ENCODE peak calls at places on chromosomes 2 and 18, in ten cellular contexts. P is tibial artery; W is WTC11; S is endothelial cell of umbilical vein; K is iPS-NIHi11; N is stimulated activated CD8-positive, alpha-beta memory T cell treated with anti-CD3 and anti-CD28 coated beads, Interleukin-15, amount 100 ng/mL, for 4 hours; T is mucosa of gallbladder; G is RWPE1; R is stimulated activated CD4-positive, alpha-beta T cell treated with anti-CD3 and anti-CD28 coated beads, Interleukin-1b, Interleukin-23, amount 100 ng/mL, for 24 hours; Z is neural progenitor cell. M is an unnamed sample.

GRCh38 chr18:21557607-21558253 is 42.8 kb downstream of the ESCO1 start:
- DNase-seq in P (no peak), W (no peak), S (peak; percentile 3), K (no peak), N (no peak), T (no peak), G (no peak), R (no peak), Z (no peak), M (peak; percentile 70)

GRCh38 chr2:152038451-152038958 is 60.3 kb downstream of the CACNB4 start:
- DNase-seq in P (no peak), W (no peak), S (no peak), K (no peak), N (no peak), T (no peak), G (no peak), R (no peak), Z (no peak), M (no peak)

GRCh38 chr2:235501663-235502009 is 7.8 kb downstream of the AGAP1 start:
- DNase-seq in P (no peak), W (no peak), S (peak; percentile 18), K (no peak), N (no peak), T (no peak), G (no peak), R (no peak), Z (peak; percentile 69), M (no peak)

GRCh38 chr18:27120246-27120645 is 64.9 kb downstream of the CHST9 start:
- DNase-seq in P (no peak), W (no peak), S (no peak), K (no peak), N (no peak), T (no peak), G (no peak), R (no peak), Z (no peak), M (no peak)

GRCh38 chr2:36780231-36780808 is 83.8 kb downstream of the VIT start:
- DNase-seq in P (no peak), W (no peak), S (peak; percentile 67), K (peak; percentile 77), N (no peak), T (no peak), G (peak; percentile 64), R (no peak), Z (peak; percentile 61), M (no peak)

GRCh38 chr2:11822746-11823411 is 76.4 kb downstream of the LPIN1 start:
- DNase-seq in P (no peak), W (no peak), S (no peak), K (peak; percentile 63), N (no peak), T (peak; percentile 46), G (peak; percentile 80), R (no peak), Z (no peak), M (peak; percentile 45)

GRCh38 chr18:59459352-59460059 is 100.4 kb upstream of the LMAN1 start:
- DNase-seq in P (no peak), W (no peak), S (peak; percentile 28), K (peak; percentile 46), N (no peak), T (no peak), G (peak; percentile 20), R (no peak), Z (peak; percentile 22), M (no peak)

GRCh38 chr2:85504434-85505261 is 34.3 kb upstream of the MAT2A start:
- DNase-seq in P (peak; percentile 81), W (no peak), S (peak; percentile 96), K (no peak), N (no peak), T (peak; percentile 71), G (peak; percentile 93), R (no peak), Z (no peak), M (no peak)

GRCh38 chr18:77733292-77733903 is 483.8 kb downstream of the GALR1 start:
- DNase-seq in P (no peak), W (peak; percentile 64), S (no peak), K (peak; percentile 29), N (no peak), T (no peak), G (no peak), R (no peak), Z (peak; percentile 43), M (no peak)

GRCh38 chr2:128325665-128326181 is 7.1 kb upstream of the HS6ST1 start:
- DNase-seq in P (peak; percentile 89), W (no peak), S (no peak), K (peak; percentile 9), N (no peak), T (no peak), G (no peak), R (no peak), Z (no peak), M (no peak)

GRCh38 chr18:63823516-63824219 is 48.5 kb downstream of the SERPINB7 start:
- DNase-seq in P (no peak), W (peak; percentile 45), S (peak; percentile 12), K (peak; percentile 21), N (no peak), T (no peak), G (no peak), R (peak; percentile 16), Z (peak; percentile 40), M (peak; percentile 76)

GRCh38 chr2:54983345-54984235 is 66.7 kb downstream of the RTN4 start:
- DNase-seq in P (no peak), W (no peak), S (peak; percentile 39), K (no peak), N (no peak), T (no peak), G (peak; percentile 75), R (no peak), Z (no peak), M (no peak)

GRCh38 chr2:45170976-45171514 is 161.8 kb upstream of the SIX2 start:
- DNase-seq in P (no peak), W (no peak), S (no peak), K (no peak), N (no peak), T (no peak), G (no peak), R (no peak), Z (no peak), M (no peak)

GRCh38 chr2:10575566-10576300 is 114.0 kb downstream of the NOL10 start:
- DNase-seq in P (no peak), W (no peak), S (peak; percentile 82), K (no peak), N (no peak), T (no peak), G (peak; percentile 93), R (no peak), Z (no peak), M (no peak)

GRCh38 chr2:230717595-230717994 is 5.0 kb downstream of the CAB39 start:
- DNase-seq in P (no peak), W (no peak), S (no peak), K (peak; percentile 29), N (no peak), T (no peak), G (no peak), R (no peak), Z (peak; percentile 59), M (no peak)

GRCh38 chr2:236643480-236643879 is 73.9 kb downstream of the ACKR3 start:
- DNase-seq in P (peak; percentile 61), W (no peak), S (no peak), K (no peak), N (no peak), T (no peak), G (no peak), R (no peak), Z (no peak), M (no peak)

GRCh38 chr2:177257471-177257870 is 7.1 kb downstream of the NFE2L2 start:
- DNase-seq in P (no peak), W (no peak), S (no peak), K (no peak), N (no peak), T (no peak), G (no peak), R (no peak), Z (no peak), M (no peak)

GRCh38 chr18:9804517-9805104 is 81.2 kb upstream of the TXNDC2 start:
- DNase-seq in P (no peak), W (no peak), S (no peak), K (no peak), N (no peak), T (no peak), G (no peak), R (no peak), Z (no peak), M (peak; percentile 35)

GRCh38 chr2:239762742-239763269 is 262.3 kb downstream of the NDUFA10 start:
- DNase-seq in P (peak; percentile 75), W (no peak), S (no peak), K (no peak), N (no peak), T (peak; percentile 19), G (no peak), R (no peak), Z (no peak), M (no peak)

GRCh38 chr18:70366174-70366573 is 77.3 kb downstream of the SOCS6 start:
- DNase-seq in P (no peak), W (peak; percentile 16), S (no peak), K (peak; percentile 43), N (no peak), T (no peak), G (no peak), R (no peak), Z (peak; percentile 82), M (no peak)

GRCh38 chr2:171248205-171248662 is 87.5 kb upstream of the TLK1 start:
- DNase-seq in P (no peak), W (no peak), S (no peak), K (no peak), N (no peak), T (no peak), G (no peak), R (no peak), Z (no peak), M (no peak)

GRCh38 chr18:34773378-34773777 is 63.3 kb downstream of the DTNA start:
- DNase-seq in P (no peak), W (no peak), S (peak; percentile 59), K (no peak), N (no peak), T (no peak), G (no peak), R (no peak), Z (no peak), M (no peak)

GRCh38 chr2:134175834-134176233 is 78.0 kb upstream of the MGAT5 start:
- DNase-seq in P (no peak), W (no peak), S (peak; percentile 63), K (no peak), N (no peak), T (no peak), G (no peak), R (no peak), Z (no peak), M (no peak)

GRCh38 chr2:43174368-43175186 is 51.8 kb downstream of the ZFP36L2 start:
- DNase-seq in P (no peak), W (no peak), S (peak; percentile 96), K (no peak), N (peak; percentile 53), T (no peak), G (no peak), R (peak; percentile 61), Z (no peak), M (no peak)

GRCh38 chr18:4125246-4125938 is 329.7 kb downstream of the DLGAP1 start:
- DNase-seq in P (no peak), W (no peak), S (no peak), K (no peak), N (no peak), T (no peak), G (no peak), R (no peak), Z (peak; percentile 40), M (no peak)

GRCh38 chr2:31379102-31379501 is 35.4 kb downstream of the XDH start:
- DNase-seq in P (no peak), W (no peak), S (no peak), K (no peak), N (no peak), T (no peak), G (peak; percentile 66), R (no peak), Z (no peak), M (no peak)

GRCh38 chr2:1715184-1716012 is 28.9 kb downstream of the PXDN start:
- DNase-seq in P (no peak), W (no peak), S (peak; percentile 87), K (no peak), N (no peak), T (no peak), G (no peak), R (no peak), Z (no peak), M (no peak)

GRCh38 chr18:33673689-33674088 is 95.7 kb downstream of the ASXL3 start:
- DNase-seq in P (no peak), W (no peak), S (peak; percentile 30), K (no peak), N (no peak), T (no peak), G (no peak), R (no peak), Z (peak; percentile 19), M (no peak)